ENCODE peak calls at places on chromosome 11, in six cellular contexts. E, D, P, F, I and V are unnamed samples.

GRCh38 chr11:66326261-66327111 is 9.6 kb upstream of the CD248 start:
- DNase-seq in E (no peak), D (no peak), P (no peak), F (peak), I (peak), V (peak)

GRCh38 chr11:84157639-84158038 is 871.5 kb upstream of the CCDC90B start:
- DNase-seq in E (no peak), D (no peak), P (no peak), F (no peak), I (no peak), V (no peak)

GRCh38 chr11:125300791-125301218 is 136.3 kb downstream of the PKNOX2 start:
- DNase-seq in E (no peak), D (no peak), P (peak), F (peak), I (peak), V (no peak)

GRCh38 chr11:86582898-86583297 is 89.5 kb downstream of the ME3 start:
- DNase-seq in E (no peak), D (no peak), P (no peak), F (no peak), I (no peak), V (no peak)

GRCh38 chr11:117189191-117189940 is 9.8 kb upstream of the TAGLN start:
- DNase-seq in E (no peak), D (no peak), P (no peak), F (no peak), I (no peak), V (peak)

GRCh38 chr11:12103411-12104225 is 6.8 kb upstream of the MICAL2 start:
- DNase-seq in E (no peak), D (no peak), P (no peak), F (no peak), I (peak), V (no peak)

GRCh38 chr11:68418671-68419070 is 41.9 kb upstream of the PPP6R3 start:
- DNase-seq in E (no peak), D (no peak), P (no peak), F (no peak), I (no peak), V (no peak)

GRCh38 chr11:2584812-2585565 is 114.8 kb downstream of the KCNQ1OT1 start:
- DNase-seq in E (no peak), D (no peak), P (no peak), F (no peak), I (no peak), V (peak)

GRCh38 chr11:117458275-117459120 is 130.8 kb downstream of the CEP164 start:
- DNase-seq in E (no peak), D (no peak), P (no peak), F (no peak), I (no peak), V (no peak)

GRCh38 chr11:43687120-43687791 is 6.7 kb downstream of the HSD17B12 start:
- DNase-seq in E (no peak), D (no peak), P (no peak), F (peak), I (peak), V (no peak)

GRCh38 chr11:119169272-119169719 is 771 bp downstream of the NLRX1 start:
- DNase-seq in E (no peak), D (peak), P (peak), F (peak), I (peak), V (peak)

GRCh38 chr11:68691402-68691784 is 7.0 kb downstream of the GAL start:
- DNase-seq in E (no peak), D (no peak), P (no peak), F (no peak), I (no peak), V (peak)

GRCh38 chr11:84800755-84801346 is 826.3 kb downstream of the DLG2 start:
- DNase-seq in E (no peak), D (no peak), P (peak), F (peak), I (peak), V (no peak)

GRCh38 chr11:60193687-60194433 is 11.0 kb upstream of the MS4A6A start:
- DNase-seq in E (peak), D (peak), P (peak), F (peak), I (peak), V (no peak)

GRCh38 chr11:118015385-118015841 is 29.2 kb downstream of the IL10RA start:
- DNase-seq in E (no peak), D (no peak), P (no peak), F (no peak), I (no peak), V (no peak)

GRCh38 chr11:34789196-34789834 is 126.9 kb downstream of the APIP start:
- DNase-seq in E (no peak), D (no peak), P (no peak), F (no peak), I (no peak), V (no peak)

GRCh38 chr11:2751523-2752203 is 51.9 kb upstream of the KCNQ1OT1 start:
- DNase-seq in E (no peak), D (no peak), P (no peak), F (no peak), I (no peak), V (peak)

GRCh38 chr11:45159781-45160365 is 13.4 kb downstream of the PRDM11 start:
- DNase-seq in E (no peak), D (no peak), P (no peak), F (no peak), I (no peak), V (peak)

GRCh38 chr11:11580831-11581492 is 40.8 kb downstream of the GALNT18 start:
- DNase-seq in E (no peak), D (no peak), P (no peak), F (peak), I (no peak), V (no peak)

GRCh38 chr11:128235446-128235845 is 351.9 kb downstream of the ETS1 start:
- DNase-seq in E (no peak), D (no peak), P (no peak), F (no peak), I (no peak), V (no peak)

GRCh38 chr11:4093519-4094347 is 866 bp upstream of the RRM1 start:
- DNase-seq in E (no peak), D (no peak), P (no peak), F (no peak), I (no peak), V (no peak)

GRCh38 chr11:112016088-112016764 is 9.0 kb upstream of the DLAT start:
- DNase-seq in E (no peak), D (no peak), P (no peak), F (peak), I (no peak), V (no peak)

GRCh38 chr11:125451400-125452124 is 44.5 kb downstream of the FEZ1 start:
- DNase-seq in E (no peak), D (no peak), P (no peak), F (peak), I (peak), V (peak)

GRCh38 chr11:35335226-35335625 is 84.1 kb downstream of the SLC1A2 start:
- DNase-seq in E (no peak), D (no peak), P (no peak), F (peak), I (peak), V (no peak)

GRCh38 chr11:76579047-76579751 is 91.3 kb downstream of the LRRC32 start:
- DNase-seq in E (no peak), D (no peak), P (no peak), F (no peak), I (no peak), V (no peak)

GRCh38 chr11:108854366-108854765 is 189.5 kb downstream of the DDX10 start:
- DNase-seq in E (no peak), D (no peak), P (no peak), F (peak), I (no peak), V (no peak)

GRCh38 chr11:33237039-33237597 is 20.1 kb upstream of the HIPK3 start:
- DNase-seq in E (no peak), D (no peak), P (no peak), F (no peak), I (no peak), V (no peak)

GRCh38 chr11:102577182-102577581 is 46.6 kb upstream of the MMP7 start:
- DNase-seq in E (no peak), D (no peak), P (no peak), F (peak), I (peak), V (no peak)

GRCh38 chr11:103587951-103588788 is 448.3 kb upstream of the DDI1 start:
- DNase-seq in E (no peak), D (no peak), P (no peak), F (no peak), I (no peak), V (no peak)

GRCh38 chr11:1888811-1889526 is 2.7 kb downstream of the PRR33 start:
- DNase-seq in E (peak), D (peak), P (no peak), F (no peak), I (no peak), V (no peak)